ENCODE peak calls at places on chromosomes 11 and 22, in eight cellular contexts. I is foreskin keratinocyte; S is GF-D8; K is choroid plexus epithelial cell; O is GM03348; T is activated naive CD4-positive, alpha-beta T cell; U is AG10803; A is AG08395. H is an unnamed sample.

GRCh38 chr11:112837162-112837826 is 123.9 kb upstream of the NCAM1 start:
- DNase-seq in K (peak), U (no peak), S (no peak), I (no peak), A (no peak), O (no peak), T (no peak), H (no peak)

GRCh38 chr11:9206496-9206895 is 58.7 kb downstream of the DENND5A start:
- DNase-seq in O (peak), U (peak), T (no peak), S (no peak), A (peak), K (peak), I (no peak), H (no peak)

GRCh38 chr11:92822410-92822809 is 147.0 kb upstream of the MTNR1B start:
- DNase-seq in S (no peak), T (no peak), I (no peak), K (no peak), O (no peak), A (no peak), U (no peak), H (no peak)

GRCh38 chr11:1792461-1792860 is 28.7 kb upstream of the CTSD start:
- DNase-seq in K (no peak), U (no peak), O (no peak), S (peak), A (no peak), T (no peak), I (no peak), H (no peak)

GRCh38 chr11:14059491-14059890 is 97.0 kb downstream of the SPON1 start:
- DNase-seq in S (no peak), O (no peak), U (no peak), T (no peak), I (no peak), A (no peak), K (no peak), H (no peak)

GRCh38 chr11:117183724-117184349 is 5.3 kb downstream of the SIDT2 start:
- DNase-seq in S (no peak), I (no peak), U (no peak), A (no peak), O (no peak), T (no peak), K (no peak), H (no peak)

GRCh38 chr22:23690713-23691112 is at the start of gene RGL4:
- DNase-seq in A (no peak), I (no peak), U (no peak), T (no peak), S (no peak), K (no peak), O (no peak), H (no peak)

GRCh38 chr11:101049123-101049522 is 80.5 kb downstream of the PGR start:
- DNase-seq in K (no peak), U (no peak), T (no peak), A (no peak), O (no peak), S (no peak), I (peak), H (peak)

GRCh38 chr11:107359701-107360100 is 97.9 kb downstream of the CWF19L2 start:
- DNase-seq in K (peak), T (no peak), O (no peak), U (no peak), A (no peak), S (no peak), I (peak), H (no peak)

GRCh38 chr11:112212290-112212689 is 13.9 kb upstream of the PTS start:
- DNase-seq in T (no peak), K (no peak), I (peak), O (no peak), A (no peak), U (no peak), S (no peak), H (peak)

H was measured in bronchial epithelial cell.